ENCODE peak calls at places on chromosome 18, in four cellular contexts. A, M, Z and F are unnamed samples.
A peak's percentile ranks its signal among the peaks of the same experiment; 100 is the strongest.

GRCh38 chr18:3595282-3596273 is 145.6 kb downstream of the TGIF1 start:
- DNase-seq in A (no peak), M (peak; percentile 36), Z (peak; percentile 82), F (no peak)

GRCh38 chr18:29892960-29893558 is 1149.5 kb downstream of the DSC3 start:
- DNase-seq in A (peak; percentile 24), M (no peak), Z (no peak), F (no peak)

GRCh38 chr18:11880586-11881304 is 27.4 kb downstream of the MPPE1 start:
- DNase-seq in A (no peak), M (no peak), Z (no peak), F (no peak)

GRCh38 chr18:26656944-26657536 is 108.7 kb upstream of the KCTD1 start:
- DNase-seq in A (peak; percentile 80), M (peak; percentile 75), Z (peak; percentile 84), F (peak; percentile 80)

GRCh38 chr18:37450434-37451133 is 115.0 kb downstream of the CELF4 start:
- DNase-seq in A (peak; percentile 81), M (peak; percentile 85), Z (peak; percentile 71), F (no peak)

GRCh38 chr18:39841133-39842041 is 2113.6 kb upstream of the PIK3C3 start:
- DNase-seq in A (peak; percentile 84), M (peak; percentile 10), Z (peak; percentile 78), F (no peak)

GRCh38 chr18:49752095-49752457 is 61.3 kb downstream of the ACAA2 start:
- DNase-seq in A (no peak), M (no peak), Z (no peak), F (no peak)

GRCh38 chr18:43420950-43421349 is 143.7 kb upstream of the SYT4 start:
- DNase-seq in A (no peak), M (no peak), Z (no peak), F (no peak)

GRCh38 chr18:42064109-42064508 is 109.1 kb downstream of the PIK3C3 start:
- DNase-seq in A (no peak), M (no peak), Z (no peak), F (no peak)

GRCh38 chr18:40152859-40153258 is 1802.2 kb upstream of the PIK3C3 start:
- DNase-seq in A (no peak), M (no peak), Z (no peak), F (no peak)

GRCh38 chr18:47560693-47561092 is 309.2 kb upstream of the SKOR2 start:
- DNase-seq in A (no peak), M (no peak), Z (no peak), F (no peak)

GRCh38 chr18:79948719-79949411 is 2.6 kb downstream of the SLC66A2 start:
- DNase-seq in A (no peak), M (peak; percentile 4), Z (peak; percentile 43), F (peak; percentile 53)

GRCh38 chr18:70197042-70197441 is 8.4 kb downstream of the RTTN start:
- DNase-seq in A (no peak), M (no peak), Z (no peak), F (no peak)

GRCh38 chr18:78627546-78628315 is 351.9 kb upstream of the SALL3 start:
- DNase-seq in A (no peak), M (no peak), Z (peak; percentile 43), F (no peak)

GRCh38 chr18:65623686-65624085 is 127.1 kb upstream of the CDH7 start:
- DNase-seq in A (no peak), M (no peak), Z (no peak), F (no peak)

DNA sequence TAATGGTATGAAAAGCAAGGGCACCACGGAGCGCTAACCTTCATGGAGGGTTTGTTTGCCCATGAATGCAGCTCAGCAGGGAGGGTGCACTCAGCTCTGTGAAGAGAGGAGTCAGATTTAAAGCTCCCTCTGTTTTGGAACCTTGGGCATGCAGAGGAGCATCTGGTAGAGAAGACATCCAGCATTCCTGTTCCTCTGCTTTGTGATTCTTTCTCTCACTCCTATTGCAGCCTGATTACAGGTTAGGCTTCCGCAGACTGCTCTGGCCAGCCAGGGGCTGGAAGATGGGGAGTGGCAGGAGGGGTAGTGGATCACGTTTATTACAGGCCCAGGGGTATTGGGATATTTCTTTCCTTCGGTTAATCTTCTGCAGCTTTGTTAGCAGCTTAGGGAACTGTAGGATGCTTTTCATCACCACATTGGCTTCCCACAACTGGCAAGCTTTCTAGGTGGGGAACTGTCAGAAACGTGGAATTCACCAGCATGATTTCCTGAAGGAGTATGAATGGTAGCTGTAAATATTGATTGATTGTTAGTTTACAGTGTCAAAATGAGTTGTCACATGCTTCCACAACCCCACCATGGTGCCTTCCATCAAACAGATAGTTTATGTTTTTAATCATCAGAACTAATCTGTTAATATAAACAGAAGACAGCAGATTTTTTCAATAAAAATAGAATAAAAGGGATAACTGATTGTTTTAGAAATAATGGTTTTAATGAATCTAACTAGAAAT is 201.1 kb downstream of the VAPA start:
- DNase-seq in A (no peak), M (no peak), Z (no peak), F (no peak)
- TF ChIP-seq EP300 in A (no peak), M (no peak), Z (no peak), F (no peak)

DNA sequence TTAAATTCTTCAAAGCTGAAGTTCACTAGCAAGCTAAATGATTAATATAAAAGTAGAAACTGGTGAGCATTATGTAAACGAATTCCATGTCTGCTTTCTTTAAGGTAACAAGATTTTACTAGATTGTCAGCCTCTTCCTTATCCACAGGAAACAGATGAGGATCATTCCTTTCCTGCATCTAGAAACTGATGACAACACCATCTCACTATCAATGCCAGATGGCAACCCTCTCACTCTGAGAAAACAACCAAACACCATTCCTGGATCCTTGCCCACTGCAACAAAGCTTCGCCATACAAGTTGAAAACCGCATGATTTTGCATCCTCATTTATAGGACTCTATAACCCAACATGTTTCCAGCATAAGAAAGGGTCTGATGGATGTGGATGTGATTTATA is 122.9 kb downstream of the ZNF521 start:
- DNase-seq in A (peak; percentile 59), M (no peak), Z (no peak), F (no peak)
- TF ChIP-seq EP300 in A (peak; percentile 76), M (no peak), Z (no peak), F (no peak)

GRCh38 chr18:56139792-56140254 is 498.6 kb downstream of the TXNL1 start:
- DNase-seq in A (no peak), M (peak; percentile 62), Z (no peak), F (no peak)
- TF ChIP-seq EP300 in A (no peak), M (peak; percentile 45), Z (no peak), F (no peak)

GRCh38 chr18:77187201-77187600 is 54.6 kb upstream of the MBP start:
- DNase-seq in A (no peak), M (no peak), Z (no peak), F (no peak)

GRCh38 chr18:77178559-77178958 is 46.0 kb upstream of the MBP start:
- DNase-seq in A (no peak), M (no peak), Z (no peak), F (no peak)

GRCh38 chr18:77177009-77177408 is 44.4 kb upstream of the MBP start:
- DNase-seq in A (no peak), M (no peak), Z (no peak), F (no peak)

DNA sequence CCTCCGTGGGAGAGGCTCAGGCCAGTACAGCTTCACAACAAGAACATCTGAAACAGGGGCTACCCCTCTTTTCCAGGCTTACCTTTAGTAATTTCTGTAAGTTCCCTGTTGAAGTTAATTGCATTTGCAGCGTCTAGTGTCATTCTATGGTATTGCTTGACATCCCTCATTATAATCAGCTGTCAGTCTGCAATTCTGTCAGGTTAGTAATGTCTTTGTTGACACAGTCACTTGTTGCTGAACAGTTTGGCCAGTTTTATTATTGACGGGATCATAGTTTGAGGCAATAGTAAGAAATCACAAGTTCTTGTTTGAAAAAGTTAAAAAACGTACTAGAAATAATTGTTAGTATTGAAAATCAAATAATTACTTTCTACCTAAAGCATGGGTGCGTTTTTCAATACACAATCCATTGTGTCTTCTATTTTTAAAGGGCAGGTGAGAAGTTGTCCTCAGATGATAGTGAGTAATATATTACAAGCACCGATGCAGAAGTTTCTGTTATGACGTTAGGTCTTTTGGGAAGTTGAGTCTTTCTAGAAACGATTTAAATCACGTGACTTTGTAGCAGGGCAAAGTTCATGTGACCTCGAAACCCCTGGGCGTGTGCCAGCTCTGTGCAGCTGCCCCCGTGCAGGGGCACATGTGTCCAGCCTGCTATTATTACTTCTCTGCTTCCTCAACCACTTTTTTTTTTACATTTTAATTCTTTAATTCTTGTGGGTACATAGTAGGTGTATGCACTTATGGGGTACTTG is 49.5 kb upstream of the MBP start:
- DNase-seq in A (no peak), M (no peak), Z (no peak), F (no peak)
- TF ChIP-seq EP300 in A (no peak), M (no peak), Z (no peak), F (no peak)

DNA sequence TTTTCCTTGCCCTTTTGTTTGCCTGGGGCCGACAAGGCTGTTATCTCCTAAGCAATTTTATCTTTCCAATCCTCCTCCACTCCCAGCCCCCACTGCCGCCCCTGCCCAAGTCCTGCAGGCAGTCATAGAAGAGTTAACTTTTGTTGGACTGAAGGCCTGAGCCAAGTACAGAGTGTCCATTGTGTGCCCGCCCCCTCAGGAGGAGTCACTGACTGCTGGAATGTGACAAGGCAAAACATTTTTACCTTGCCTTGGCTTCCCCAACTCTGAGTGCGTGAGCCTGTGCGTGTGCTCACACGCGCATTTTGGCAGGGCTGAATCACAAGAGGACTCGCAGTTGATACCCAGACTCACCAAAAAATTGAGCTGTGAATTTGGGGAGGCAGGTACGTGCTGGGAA is 16.2 kb downstream of the SETBP1 start:
- DNase-seq in A (no peak), M (peak; percentile 61), Z (no peak), F (no peak)
- TF ChIP-seq EP300 in A (no peak), M (no peak), Z (peak; percentile 71), F (no peak)

DNA sequence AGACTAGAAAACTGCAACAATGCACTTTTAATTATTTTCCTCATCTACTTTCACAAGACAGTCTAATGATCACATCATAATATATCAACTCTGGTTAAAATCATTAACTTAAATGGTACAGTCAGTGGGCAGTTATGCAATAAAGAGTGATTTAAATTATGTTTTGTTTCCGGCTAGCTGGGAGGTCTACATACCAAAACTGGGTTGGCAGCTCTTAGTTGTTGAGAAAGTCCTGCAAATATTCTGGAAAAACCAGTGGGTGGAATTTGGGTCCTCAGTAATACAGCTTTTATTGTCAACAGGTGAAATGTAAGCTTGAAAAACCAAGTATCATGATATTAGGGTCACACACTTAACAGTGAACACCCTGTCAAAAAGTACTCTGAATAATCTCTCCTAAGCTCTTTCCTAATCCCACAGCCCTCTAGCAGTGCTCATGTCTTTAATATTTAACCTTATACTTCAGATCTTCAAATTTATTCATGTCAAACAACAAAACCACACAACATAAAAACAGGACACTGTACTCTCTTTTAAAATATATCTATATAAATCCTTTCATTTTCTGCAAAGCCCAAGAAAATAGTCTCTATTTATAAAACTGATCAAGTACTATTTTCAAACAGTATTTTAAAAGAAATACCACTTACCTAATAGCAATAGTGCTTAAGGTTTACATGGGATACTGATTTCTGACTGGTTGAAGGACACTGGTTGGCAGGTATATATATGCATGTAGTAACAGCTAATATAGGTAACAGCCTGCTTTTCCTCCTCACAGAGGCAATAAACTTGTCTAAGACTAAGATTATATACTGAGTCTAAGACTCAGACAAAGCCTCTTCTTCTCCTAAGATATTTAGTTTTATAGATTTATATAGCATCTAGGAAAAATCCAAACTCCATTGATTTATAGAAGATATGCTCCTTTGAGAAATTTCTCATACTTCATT is 103.8 kb downstream of the GAREM1 start:
- DNase-seq in A (no peak), M (no peak), Z (no peak), F (no peak)
- TF ChIP-seq EP300 in A (no peak), M (no peak), Z (no peak), F (no peak)

GRCh38 chr18:8073167-8073566 is 506.1 kb downstream of the PTPRM start:
- DNase-seq in A (no peak), M (no peak), Z (no peak), F (no peak)
- TF ChIP-seq EP300 in A (no peak), M (no peak), Z (no peak), F (no peak)